ENCODE peak calls at places on chromosomes 11 and 22, in eight cellular contexts. J, T, Q, L, G, B, R and Z are unnamed samples.

GRCh38 chr22:42217019-42217751 is 53.3 kb downstream of the TCF20 start:
- DNase-seq in J (no peak), T (peak), Q (no peak), L (no peak), G (peak), B (no peak), R (no peak), Z (no peak)

GRCh38 chr22:48843640-48844039 is 984.0 kb downstream of the BRD1 start:
- DNase-seq in J (no peak), T (no peak), Q (no peak), L (no peak), G (no peak), B (no peak), R (no peak), Z (no peak)

GRCh38 chr11:76512851-76513653 is 68.2 kb downstream of the EMSY start:
- DNase-seq in J (peak), T (no peak), Q (no peak), L (peak), G (no peak), B (no peak), R (peak), Z (no peak)

GRCh38 chr11:118086913-118087768 is at the start of gene SMIM35:
- DNase-seq in J (no peak), T (no peak), Q (no peak), L (no peak), G (no peak), B (no peak), R (peak), Z (no peak)

GRCh38 chr11:8290122-8290810 is 26.6 kb upstream of the LMO1 start:
- DNase-seq in J (no peak), T (no peak), Q (no peak), L (no peak), G (no peak), B (no peak), R (no peak), Z (peak)

GRCh38 chr22:46502776-46503175 is 34.6 kb downstream of the CELSR1 start:
- DNase-seq in J (no peak), T (no peak), Q (no peak), L (no peak), G (no peak), B (no peak), R (no peak), Z (no peak)

GRCh38 chr11:75563978-75564552 is 2.0 kb downstream of the SERPINH1 start:
- DNase-seq in J (peak), T (no peak), Q (peak), L (peak), G (no peak), B (no peak), R (no peak), Z (no peak)

GRCh38 chr11:126318642-126319373 is 14.9 kb downstream of the DCPS start:
- DNase-seq in J (peak), T (no peak), Q (no peak), L (peak), G (peak), B (peak), R (peak), Z (no peak)

GRCh38 chr11:123544631-123545375 is 109.6 kb downstream of the SCN3B start:
- DNase-seq in J (no peak), T (no peak), Q (no peak), L (no peak), G (no peak), B (no peak), R (peak), Z (no peak)

GRCh38 chr11:104127828-104128227 is 36.1 kb downstream of the PDGFD start:
- DNase-seq in J (peak), T (no peak), Q (no peak), L (peak), G (no peak), B (no peak), R (no peak), Z (no peak)

GRCh38 chr11:20611445-20611844 is 12.0 kb downstream of the SLC6A5 start:
- DNase-seq in J (no peak), T (no peak), Q (no peak), L (no peak), G (no peak), B (no peak), R (no peak), Z (no peak)

GRCh38 chr11:67351275-67352005 is 1.9 kb downstream of the POLD4 start:
- DNase-seq in J (peak), T (no peak), Q (peak), L (peak), G (peak), B (peak), R (peak), Z (peak)

GRCh38 chr11:2581931-2582435 is 117.8 kb downstream of the KCNQ1OT1 start:
- DNase-seq in J (no peak), T (no peak), Q (no peak), L (no peak), G (no peak), B (no peak), R (no peak), Z (no peak)

GRCh38 chr11:77502501-77502900 is 28.6 kb upstream of the PAK1 start:
- DNase-seq in J (no peak), T (no peak), Q (no peak), L (no peak), G (no peak), B (no peak), R (no peak), Z (no peak)

GRCh38 chr22:49600891-49601431 is 226.7 kb downstream of the BRD1 start:
- DNase-seq in J (no peak), T (no peak), Q (no peak), L (no peak), G (peak), B (no peak), R (no peak), Z (no peak)

GRCh38 chr11:67272327-67273259 is 6.3 kb downstream of the GRK2 start:
- DNase-seq in J (no peak), T (no peak), Q (no peak), L (no peak), G (peak), B (no peak), R (no peak), Z (no peak)

GRCh38 chr22:29327089-29327764 is 11.7 kb upstream of the RASL10A start:
- DNase-seq in J (no peak), T (no peak), Q (no peak), L (no peak), G (no peak), B (no peak), R (no peak), Z (no peak)

GRCh38 chr11:61917043-61917356 is 366 bp downstream of the RAB3IL1 start:
- DNase-seq in J (no peak), T (no peak), Q (no peak), L (no peak), G (no peak), B (no peak), R (no peak), Z (no peak)

GRCh38 chr11:559712-560304 is 730 bp downstream of the LMNTD2 start:
- DNase-seq in J (no peak), T (no peak), Q (no peak), L (no peak), G (no peak), B (no peak), R (no peak), Z (no peak)

GRCh38 chr11:35377262-35377661 is 42.1 kb downstream of the SLC1A2 start:
- DNase-seq in J (no peak), T (no peak), Q (no peak), L (no peak), G (no peak), B (no peak), R (no peak), Z (no peak)

GRCh38 chr11:808427-809286 is 1.1 kb upstream of the RPLP2 start:
- DNase-seq in J (no peak), T (no peak), Q (no peak), L (no peak), G (peak), B (no peak), R (no peak), Z (no peak)

GRCh38 chr11:65713212-65713969 is 1.3 kb downstream of the KAT5 start:
- DNase-seq in J (no peak), T (no peak), Q (no peak), L (no peak), G (no peak), B (no peak), R (no peak), Z (no peak)

GRCh38 chr11:72686639-72687215 is 12.5 kb upstream of the PDE2A start:
- DNase-seq in J (peak), T (no peak), Q (no peak), L (no peak), G (no peak), B (no peak), R (no peak), Z (no peak)